ENCODE peak calls at places on chromosomes 12 and 14, in eight cellular contexts. S is OCI-LY7, J is ascending aorta, K is fibroblast of the aortic adventitia, Q is prostate gland, G is astrocyte of the spinal cord, V is HCT116, R is fibroblast of villous mesenchyme. Z is an unnamed sample.

GRCh38 chr14:94109915-94110250 is 653 bp upstream of the IFI27 start:
- DNase-seq in S (no peak), J (no peak), K (no peak), Q (no peak), G (no peak), V (no peak), R (no peak), Z (no peak)

GRCh38 chr12:120007272-120007671 is 18.2 kb downstream of the BICDL1 start:
- DNase-seq in S (peak), J (no peak), K (no peak), Q (no peak), G (no peak), V (no peak), R (no peak), Z (no peak)

GRCh38 chr14:103071544-103072251 is 12.3 kb upstream of the LBHD2 start:
- DNase-seq in S (no peak), J (no peak), K (peak), Q (peak), G (no peak), V (no peak), R (no peak), Z (no peak)

GRCh38 chr12:108649668-108650067 is 16.0 kb upstream of the SELPLG start:
- DNase-seq in S (no peak), J (no peak), K (peak), Q (no peak), G (peak), V (peak), R (peak), Z (no peak)

GRCh38 chr14:99755068-99755405 is 38.2 kb upstream of the EML1 start:
- DNase-seq in S (no peak), J (no peak), K (no peak), Q (no peak), G (no peak), V (no peak), R (no peak), Z (no peak)

GRCh38 chr12:118061876-118062791 is 1.2 kb upstream of the WSB2 start:
- DNase-seq in S (peak), J (no peak), K (peak), Q (peak), G (peak), V (no peak), R (peak), Z (no peak)

GRCh38 chr14:28681681-28682080 is 84.9 kb upstream of the FOXG1 start:
- DNase-seq in S (no peak), J (no peak), K (no peak), Q (no peak), G (no peak), V (no peak), R (no peak), Z (no peak)

GRCh38 chr14:90580381-90581335 is 183.8 kb downstream of the CALM1 start:
- DNase-seq in S (no peak), J (no peak), K (no peak), Q (no peak), G (peak), V (no peak), R (no peak), Z (no peak)

GRCh38 chr12:27780612-27781408 is 774 bp upstream of the MANSC4 start:
- DNase-seq in S (peak), J (no peak), K (peak), Q (peak), G (peak), V (no peak), R (peak), Z (peak)

GRCh38 chr12:107645630-107646333 is 39.8 kb upstream of the PWP1 start:
- DNase-seq in S (no peak), J (no peak), K (no peak), Q (no peak), G (peak), V (no peak), R (no peak), Z (no peak)

GRCh38 chr14:68547305-68548193 is 245.3 kb downstream of the ZFP36L1 start:
- DNase-seq in S (no peak), J (peak), K (peak), Q (peak), G (peak), V (peak), R (peak), Z (no peak)

DNA sequence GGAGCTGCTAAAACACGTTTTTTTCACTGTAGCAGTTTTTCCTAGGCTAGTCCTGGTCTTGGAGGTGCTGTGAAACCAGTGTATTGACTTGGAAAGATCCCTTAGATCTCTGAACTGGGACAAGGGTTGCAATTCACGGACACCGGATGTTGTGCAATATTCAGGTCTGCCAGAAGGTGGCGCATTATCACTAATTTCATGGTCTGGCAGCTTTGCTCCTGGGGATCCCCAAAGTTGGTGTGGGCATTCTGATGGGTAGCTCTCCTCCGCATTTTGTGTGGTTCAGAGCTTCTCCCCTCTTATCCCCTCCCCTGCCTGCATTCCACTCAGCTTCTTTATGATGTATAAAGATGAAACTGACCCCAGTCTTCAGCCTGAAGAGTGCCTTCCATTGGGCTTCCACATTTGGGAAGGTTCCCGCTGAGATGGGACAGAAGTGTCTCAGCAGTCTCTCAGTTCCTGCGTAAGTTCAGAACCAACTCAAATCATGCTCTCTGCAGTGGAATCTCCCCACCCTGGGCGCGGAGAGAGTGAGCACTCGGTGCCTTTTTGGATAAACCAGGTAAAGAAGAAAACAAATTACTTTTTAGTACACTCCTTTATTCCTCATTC is 278.4 kb downstream of the NRXN3 start:
- DNase-seq in S (peak), J (no peak), K (peak), Q (peak), G (peak), V (peak), R (peak), Z (no peak)
- TF ChIP-seq CTCF in S (peak), J (no peak), K (peak), Q (peak), G (peak), V (peak), R (peak), Z (peak)

DNA sequence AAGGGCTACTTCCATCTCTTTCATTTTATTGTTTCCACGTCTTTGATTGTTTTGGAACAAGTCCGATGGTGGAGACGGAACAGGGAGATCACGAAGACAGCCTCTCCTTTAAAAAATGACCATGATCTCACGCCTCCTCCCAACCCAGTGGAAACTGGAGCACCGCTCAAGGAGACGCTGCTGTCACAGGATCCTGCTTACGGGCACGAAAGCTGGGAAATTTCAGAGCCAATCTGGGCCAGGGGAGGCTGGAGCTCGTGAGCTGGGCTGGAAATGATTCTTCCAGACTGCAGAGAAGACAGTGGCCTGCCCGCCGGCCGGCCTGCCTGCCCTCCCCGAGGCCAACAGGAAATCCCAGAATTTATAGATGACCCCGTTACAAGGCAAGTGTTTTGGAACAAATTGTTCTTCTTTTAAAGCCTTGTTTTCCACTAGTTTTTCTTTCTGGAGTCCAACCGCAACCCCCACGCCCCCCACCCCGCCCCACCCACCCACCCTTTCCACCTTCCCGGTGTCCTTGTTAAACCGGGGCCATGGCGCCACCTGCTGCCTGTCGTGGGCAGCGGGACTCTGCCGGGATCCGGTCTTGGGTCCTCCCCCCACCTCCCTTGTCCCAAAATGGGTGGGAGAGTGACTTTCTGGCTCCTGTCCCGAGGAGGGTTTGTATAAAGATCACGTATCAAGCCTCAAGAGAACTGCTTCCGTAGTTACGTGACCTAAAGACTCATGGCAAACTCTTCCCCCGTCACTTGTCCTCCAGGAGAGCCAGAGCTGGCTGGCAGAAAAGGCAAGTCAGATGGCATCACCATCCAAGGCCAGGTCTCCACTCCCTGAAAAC is 40.3 kb downstream of the MAP1LC3B2 start:
- DNase-seq in S (peak), J (peak), K (peak), Q (peak), G (peak), V (peak), R (peak), Z (no peak)
- H3K4me3 ChIP-seq in S (no peak), J (peak), K (peak), Q (no peak), G (peak), V (no peak), R (peak), Z (peak)

GRCh38 chr12:44817687-44818086 is 58.4 kb downstream of the NELL2 start:
- DNase-seq in S (peak), J (no peak), K (no peak), Q (no peak), G (no peak), V (no peak), R (no peak), Z (no peak)

GRCh38 chr12:44816446-44817017 is 59.6 kb downstream of the NELL2 start:
- DNase-seq in S (no peak), J (no peak), K (no peak), Q (no peak), G (no peak), V (no peak), R (no peak), Z (no peak)

GRCh38 chr12:44812062-44812461 is 64.1 kb downstream of the NELL2 start:
- DNase-seq in S (peak), J (no peak), K (no peak), Q (no peak), G (no peak), V (peak), R (no peak), Z (no peak)
- TF ChIP-seq CTCF in S (peak), J (no peak), K (no peak), Q (no peak), G (no peak), V (no peak), R (no peak), Z (peak)

GRCh38 chr14:33894339-33894738 is 56.5 kb downstream of the EGLN3 start:
- DNase-seq in S (no peak), J (no peak), K (no peak), Q (no peak), G (no peak), V (no peak), R (no peak), Z (no peak)

GRCh38 chr14:33897382-33897781 is 53.5 kb downstream of the EGLN3 start:
- DNase-seq in S (no peak), J (no peak), K (no peak), Q (no peak), G (no peak), V (no peak), R (no peak), Z (no peak)

DNA sequence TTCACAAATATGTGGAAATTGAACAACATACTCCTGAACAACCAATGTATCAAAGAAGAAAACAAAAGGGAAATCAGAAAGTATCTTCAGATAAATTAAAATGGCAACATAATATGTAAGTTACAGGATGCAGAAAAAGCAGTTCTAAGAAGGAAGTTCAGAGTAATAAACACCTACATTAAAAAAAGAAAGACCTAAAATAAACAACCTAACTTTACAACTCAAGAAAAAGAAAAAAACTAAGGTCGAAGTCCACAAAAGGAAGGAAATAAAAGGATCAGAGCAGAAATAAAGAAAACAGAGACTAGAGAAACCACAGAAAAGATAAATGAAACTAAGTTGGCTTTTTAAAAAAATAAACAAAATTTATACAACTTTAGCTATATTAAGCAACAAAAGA is 59.2 kb downstream of the EGLN3 start:
- DNase-seq in S (no peak), J (no peak), K (no peak), Q (no peak), G (no peak), V (no peak), R (no peak), Z (no peak)
- H3K4me3 ChIP-seq in S (no peak), J (no peak), K (no peak), Q (no peak), G (no peak), V (no peak), R (no peak), Z (no peak)